ENCODE peak calls at places on chromosomes 13 and 19, in five cellular contexts. T is posterior vena cava; O is stimulated activated CD4-positive, alpha-beta T cell treated with anti-CD3 and anti-CD28 coated beads, Interleukin-1b, Interleukin-23, amount 100 ng/mL, for 48 hours; U is AG09309; L is skeletal muscle cell. C is an unnamed sample.

GRCh38 chr13:97275265-97275664 is 53.1 kb downstream of the MBNL2 start:
- DNase-seq in O (no peak), T (no peak), L (peak), U (peak), C (peak)

GRCh38 chr13:51613535-51613934 is 29.3 kb downstream of the WDFY2 start:
- DNase-seq in O (no peak), U (no peak), L (no peak), T (no peak), C (no peak)

GRCh38 chr13:113744197-113745000 is 14.6 kb upstream of the TMEM255B start:
- DNase-seq in U (no peak), T (peak), O (no peak), L (no peak), C (no peak)

GRCh38 chr19:13974073-13974472 is 21.8 kb downstream of the DCAF15 start:
- DNase-seq in T (no peak), U (no peak), L (no peak), O (no peak), C (no peak)

GRCh38 chr19:10888421-10888866 is 17.1 kb downstream of the CARM1 start:
- DNase-seq in O (no peak), T (no peak), L (no peak), U (no peak), C (no peak)

GRCh38 chr19:18710986-18711751 is 27.7 kb downstream of the CRTC1 start:
- DNase-seq in L (peak), O (no peak), U (no peak), T (peak), C (peak)

GRCh38 chr19:55544014-55544413 is 1.3 kb downstream of the SBK3 start:
- DNase-seq in O (no peak), T (no peak), U (no peak), L (no peak), C (no peak)

GRCh38 chr13:23918208-23918607 is 20.9 kb upstream of the C1QTNF9B start:
- DNase-seq in T (no peak), L (no peak), U (no peak), O (no peak), C (no peak)

GRCh38 chr13:34883381-34883780 is 58.7 kb upstream of the NBEA start:
- DNase-seq in T (no peak), U (no peak), O (no peak), L (no peak), C (no peak)

C was measured in AG09319.